ENCODE peak calls at places on chromosomes 6 and 20, in five cellular contexts. One of them, this sample, is unnamed.

GRCh38 chr20:20780127-20780822 is 67.8 kb upstream of the RALGAPA2 start:
- DNase-seq in dermis microvascular lymphatic vessel endothelial cell: no peak
- DNase-seq in activated CD4-positive, alpha-beta T cell treated with anti-CD3 and anti-CD28 coated beads, Interleukin-2, amount 50 U/mL, for 48 hours: no peak
- DNase-seq in HCEC 1CT: no peak
- DNase-seq in heart right ventricle: peak
- DNase-seq in this sample: peak

GRCh38 chr20:16801919-16802651 is 53.9 kb downstream of the OTOR start:
- DNase-seq in dermis microvascular lymphatic vessel endothelial cell: peak
- DNase-seq in activated CD4-positive, alpha-beta T cell treated with anti-CD3 and anti-CD28 coated beads, Interleukin-2, amount 50 U/mL, for 48 hours: peak
- DNase-seq in HCEC 1CT: peak
- DNase-seq in heart right ventricle: peak
- DNase-seq in this sample: peak

GRCh38 chr20:6533321-6533720 is 234.2 kb upstream of the BMP2 start:
- DNase-seq in dermis microvascular lymphatic vessel endothelial cell: peak
- DNase-seq in activated CD4-positive, alpha-beta T cell treated with anti-CD3 and anti-CD28 coated beads, Interleukin-2, amount 50 U/mL, for 48 hours: no peak
- DNase-seq in HCEC 1CT: peak
- DNase-seq in heart right ventricle: no peak
- DNase-seq in this sample: no peak

GRCh38 chr20:13006825-13007224 is 1.9 kb upstream of the SPTLC3 start:
- DNase-seq in dermis microvascular lymphatic vessel endothelial cell: no peak
- DNase-seq in activated CD4-positive, alpha-beta T cell treated with anti-CD3 and anti-CD28 coated beads, Interleukin-2, amount 50 U/mL, for 48 hours: no peak
- DNase-seq in HCEC 1CT: peak
- DNase-seq in heart right ventricle: no peak
- DNase-seq in this sample: no peak

GRCh38 chr6:38271081-38271480 is 368.6 kb downstream of the BTBD9 start:
- DNase-seq in dermis microvascular lymphatic vessel endothelial cell: no peak
- DNase-seq in activated CD4-positive, alpha-beta T cell treated with anti-CD3 and anti-CD28 coated beads, Interleukin-2, amount 50 U/mL, for 48 hours: no peak
- DNase-seq in HCEC 1CT: peak
- DNase-seq in heart right ventricle: no peak
- DNase-seq in this sample: no peak

GRCh38 chr6:104642871-104643270 is 216.8 kb downstream of the HACE1 start:
- DNase-seq in dermis microvascular lymphatic vessel endothelial cell: peak
- DNase-seq in activated CD4-positive, alpha-beta T cell treated with anti-CD3 and anti-CD28 coated beads, Interleukin-2, amount 50 U/mL, for 48 hours: no peak
- DNase-seq in HCEC 1CT: peak
- DNase-seq in heart right ventricle: no peak
- DNase-seq in this sample: no peak

GRCh38 chr20:13865825-13866351 is 81.1 kb downstream of the NDUFAF5 start:
- DNase-seq in dermis microvascular lymphatic vessel endothelial cell: no peak
- DNase-seq in activated CD4-positive, alpha-beta T cell treated with anti-CD3 and anti-CD28 coated beads, Interleukin-2, amount 50 U/mL, for 48 hours: no peak
- DNase-seq in HCEC 1CT: peak
- DNase-seq in heart right ventricle: no peak
- DNase-seq in this sample: no peak

GRCh38 chr20:10919549-10920140 is 245.8 kb upstream of the JAG1 start:
- DNase-seq in dermis microvascular lymphatic vessel endothelial cell: no peak
- DNase-seq in activated CD4-positive, alpha-beta T cell treated with anti-CD3 and anti-CD28 coated beads, Interleukin-2, amount 50 U/mL, for 48 hours: no peak
- DNase-seq in HCEC 1CT: peak
- DNase-seq in heart right ventricle: peak
- DNase-seq in this sample: peak

GRCh38 chr20:2179233-2179580 is 77.6 kb downstream of the STK35 start:
- DNase-seq in dermis microvascular lymphatic vessel endothelial cell: no peak
- DNase-seq in activated CD4-positive, alpha-beta T cell treated with anti-CD3 and anti-CD28 coated beads, Interleukin-2, amount 50 U/mL, for 48 hours: no peak
- DNase-seq in HCEC 1CT: no peak
- DNase-seq in heart right ventricle: no peak
- DNase-seq in this sample: no peak

GRCh38 chr20:37055276-37055675 is 40.5 kb downstream of the RBL1 start:
- DNase-seq in dermis microvascular lymphatic vessel endothelial cell: no peak
- DNase-seq in activated CD4-positive, alpha-beta T cell treated with anti-CD3 and anti-CD28 coated beads, Interleukin-2, amount 50 U/mL, for 48 hours: no peak
- DNase-seq in HCEC 1CT: no peak
- DNase-seq in heart right ventricle: no peak
- DNase-seq in this sample: no peak

GRCh38 chr20:32521780-32522524 is 63.2 kb downstream of the NOL4L start:
- DNase-seq in dermis microvascular lymphatic vessel endothelial cell: peak
- DNase-seq in activated CD4-positive, alpha-beta T cell treated with anti-CD3 and anti-CD28 coated beads, Interleukin-2, amount 50 U/mL, for 48 hours: peak
- DNase-seq in HCEC 1CT: peak
- DNase-seq in heart right ventricle: peak
- DNase-seq in this sample: peak

GRCh38 chr6:26216886-26217713 is 129.9 kb downstream of the HFE start:
- DNase-seq in dermis microvascular lymphatic vessel endothelial cell: peak
- DNase-seq in activated CD4-positive, alpha-beta T cell treated with anti-CD3 and anti-CD28 coated beads, Interleukin-2, amount 50 U/mL, for 48 hours: peak
- DNase-seq in HCEC 1CT: no peak
- DNase-seq in heart right ventricle: peak
- DNase-seq in this sample: peak

GRCh38 chr6:1390805-1391511 is 1.6 kb downstream of the FOXF2 start:
- DNase-seq in dermis microvascular lymphatic vessel endothelial cell: no peak
- DNase-seq in activated CD4-positive, alpha-beta T cell treated with anti-CD3 and anti-CD28 coated beads, Interleukin-2, amount 50 U/mL, for 48 hours: no peak
- DNase-seq in HCEC 1CT: peak
- DNase-seq in heart right ventricle: no peak
- DNase-seq in this sample: peak

GRCh38 chr20:51428451-51429143 is 113.9 kb downstream of the NFATC2 start:
- DNase-seq in dermis microvascular lymphatic vessel endothelial cell: no peak
- DNase-seq in activated CD4-positive, alpha-beta T cell treated with anti-CD3 and anti-CD28 coated beads, Interleukin-2, amount 50 U/mL, for 48 hours: no peak
- DNase-seq in HCEC 1CT: no peak
- DNase-seq in heart right ventricle: peak
- DNase-seq in this sample: peak

GRCh38 chr20:62819494-62820174 is 2.8 kb downstream of the COL9A3 start:
- DNase-seq in dermis microvascular lymphatic vessel endothelial cell: no peak
- DNase-seq in activated CD4-positive, alpha-beta T cell treated with anti-CD3 and anti-CD28 coated beads, Interleukin-2, amount 50 U/mL, for 48 hours: no peak
- DNase-seq in HCEC 1CT: peak
- DNase-seq in heart right ventricle: no peak
- DNase-seq in this sample: no peak

GRCh38 chr6:70667256-70667710 is 400 bp upstream of the SMAP1 start:
- DNase-seq in dermis microvascular lymphatic vessel endothelial cell: no peak
- DNase-seq in activated CD4-positive, alpha-beta T cell treated with anti-CD3 and anti-CD28 coated beads, Interleukin-2, amount 50 U/mL, for 48 hours: no peak
- DNase-seq in HCEC 1CT: no peak
- DNase-seq in heart right ventricle: no peak
- DNase-seq in this sample: no peak

GRCh38 chr6:111774346-111774703 is 98.9 kb downstream of the FYN start:
- DNase-seq in dermis microvascular lymphatic vessel endothelial cell: no peak
- DNase-seq in activated CD4-positive, alpha-beta T cell treated with anti-CD3 and anti-CD28 coated beads, Interleukin-2, amount 50 U/mL, for 48 hours: no peak
- DNase-seq in HCEC 1CT: no peak
- DNase-seq in heart right ventricle: no peak
- DNase-seq in this sample: no peak

GRCh38 chr20:56469077-56469449 is 636 bp downstream of the RTF2 start:
- DNase-seq in dermis microvascular lymphatic vessel endothelial cell: no peak
- DNase-seq in activated CD4-positive, alpha-beta T cell treated with anti-CD3 and anti-CD28 coated beads, Interleukin-2, amount 50 U/mL, for 48 hours: no peak
- DNase-seq in HCEC 1CT: no peak
- DNase-seq in heart right ventricle: no peak
- DNase-seq in this sample: no peak

GRCh38 chr20:57661201-57662027 is 41.2 kb upstream of the ZBP1 start:
- DNase-seq in dermis microvascular lymphatic vessel endothelial cell: no peak
- DNase-seq in activated CD4-positive, alpha-beta T cell treated with anti-CD3 and anti-CD28 coated beads, Interleukin-2, amount 50 U/mL, for 48 hours: no peak
- DNase-seq in HCEC 1CT: no peak
- DNase-seq in heart right ventricle: no peak
- DNase-seq in this sample: peak

GRCh38 chr20:59564943-59565342 is 39.4 kb upstream of the PHACTR3 start:
- DNase-seq in dermis microvascular lymphatic vessel endothelial cell: no peak
- DNase-seq in activated CD4-positive, alpha-beta T cell treated with anti-CD3 and anti-CD28 coated beads, Interleukin-2, amount 50 U/mL, for 48 hours: no peak
- DNase-seq in HCEC 1CT: no peak
- DNase-seq in heart right ventricle: no peak
- DNase-seq in this sample: no peak

GRCh38 chr6:139017227-139017626 is 11.3 kb upstream of the ABRACL start:
- DNase-seq in dermis microvascular lymphatic vessel endothelial cell: no peak
- DNase-seq in activated CD4-positive, alpha-beta T cell treated with anti-CD3 and anti-CD28 coated beads, Interleukin-2, amount 50 U/mL, for 48 hours: no peak
- DNase-seq in HCEC 1CT: no peak
- DNase-seq in heart right ventricle: no peak
- DNase-seq in this sample: no peak

GRCh38 chr20:63092660-63093215 is 86.0 kb upstream of the BHLHE23 start:
- DNase-seq in dermis microvascular lymphatic vessel endothelial cell: no peak
- DNase-seq in activated CD4-positive, alpha-beta T cell treated with anti-CD3 and anti-CD28 coated beads, Interleukin-2, amount 50 U/mL, for 48 hours: no peak
- DNase-seq in HCEC 1CT: no peak
- DNase-seq in heart right ventricle: peak
- DNase-seq in this sample: no peak

GRCh38 chr20:17636523-17637412 is 45.3 kb downstream of the RRBP1 start:
- DNase-seq in dermis microvascular lymphatic vessel endothelial cell: no peak
- DNase-seq in activated CD4-positive, alpha-beta T cell treated with anti-CD3 and anti-CD28 coated beads, Interleukin-2, amount 50 U/mL, for 48 hours: no peak
- DNase-seq in HCEC 1CT: no peak
- DNase-seq in heart right ventricle: no peak
- DNase-seq in this sample: peak

GRCh38 chr20:39640147-39640546 is 678.0 kb downstream of the DHX35 start:
- DNase-seq in dermis microvascular lymphatic vessel endothelial cell: no peak
- DNase-seq in activated CD4-positive, alpha-beta T cell treated with anti-CD3 and anti-CD28 coated beads, Interleukin-2, amount 50 U/mL, for 48 hours: no peak
- DNase-seq in HCEC 1CT: no peak
- DNase-seq in heart right ventricle: no peak
- DNase-seq in this sample: no peak

GRCh38 chr20:47809161-47809560 is 23.9 kb upstream of the SULF2 start:
- DNase-seq in dermis microvascular lymphatic vessel endothelial cell: no peak
- DNase-seq in activated CD4-positive, alpha-beta T cell treated with anti-CD3 and anti-CD28 coated beads, Interleukin-2, amount 50 U/mL, for 48 hours: no peak
- DNase-seq in HCEC 1CT: no peak
- DNase-seq in heart right ventricle: no peak
- DNase-seq in this sample: no peak

GRCh38 chr20:37318046-37318445 is 27.9 kb upstream of the SRC start:
- DNase-seq in dermis microvascular lymphatic vessel endothelial cell: no peak
- DNase-seq in activated CD4-positive, alpha-beta T cell treated with anti-CD3 and anti-CD28 coated beads, Interleukin-2, amount 50 U/mL, for 48 hours: no peak
- DNase-seq in HCEC 1CT: no peak
- DNase-seq in heart right ventricle: no peak
- DNase-seq in this sample: no peak

GRCh38 chr6:19866900-19867627 is 29.9 kb downstream of the ID4 start:
- DNase-seq in dermis microvascular lymphatic vessel endothelial cell: no peak
- DNase-seq in activated CD4-positive, alpha-beta T cell treated with anti-CD3 and anti-CD28 coated beads, Interleukin-2, amount 50 U/mL, for 48 hours: no peak
- DNase-seq in HCEC 1CT: peak
- DNase-seq in heart right ventricle: no peak
- DNase-seq in this sample: no peak

GRCh38 chr20:63224272-63225081 is 8.5 kb upstream of the YTHDF1 start:
- DNase-seq in dermis microvascular lymphatic vessel endothelial cell: no peak
- DNase-seq in activated CD4-positive, alpha-beta T cell treated with anti-CD3 and anti-CD28 coated beads, Interleukin-2, amount 50 U/mL, for 48 hours: no peak
- DNase-seq in HCEC 1CT: peak
- DNase-seq in heart right ventricle: peak
- DNase-seq in this sample: peak

GRCh38 chr20:25549866-25550477 is 35.4 kb downstream of the NINL start:
- DNase-seq in dermis microvascular lymphatic vessel endothelial cell: no peak
- DNase-seq in activated CD4-positive, alpha-beta T cell treated with anti-CD3 and anti-CD28 coated beads, Interleukin-2, amount 50 U/mL, for 48 hours: no peak
- DNase-seq in HCEC 1CT: peak
- DNase-seq in heart right ventricle: no peak
- DNase-seq in this sample: no peak

GRCh38 chr20:1434571-1435336 is 31.9 kb downstream of the NSFL1C start:
- DNase-seq in dermis microvascular lymphatic vessel endothelial cell: peak
- DNase-seq in activated CD4-positive, alpha-beta T cell treated with anti-CD3 and anti-CD28 coated beads, Interleukin-2, amount 50 U/mL, for 48 hours: peak
- DNase-seq in HCEC 1CT: peak
- DNase-seq in heart right ventricle: no peak
- DNase-seq in this sample: no peak

GRCh38 chr6:44701637-44702101 is 314.2 kb downstream of the CDC5L start:
- DNase-seq in dermis microvascular lymphatic vessel endothelial cell: no peak
- DNase-seq in activated CD4-positive, alpha-beta T cell treated with anti-CD3 and anti-CD28 coated beads, Interleukin-2, amount 50 U/mL, for 48 hours: no peak
- DNase-seq in HCEC 1CT: no peak
- DNase-seq in heart right ventricle: no peak
- DNase-seq in this sample: no peak

GRCh38 chr20:19975901-19976300 is 41.3 kb upstream of the NAA20 start:
- DNase-seq in dermis microvascular lymphatic vessel endothelial cell: no peak
- DNase-seq in activated CD4-positive, alpha-beta T cell treated with anti-CD3 and anti-CD28 coated beads, Interleukin-2, amount 50 U/mL, for 48 hours: no peak
- DNase-seq in HCEC 1CT: peak
- DNase-seq in heart right ventricle: no peak
- DNase-seq in this sample: no peak